ENCODE peak calls at places on chromosomes 5 and 9, in six cellular contexts. K, L, S, P, D and X are unnamed samples.

GRCh38 chr5:149453618-149454415 is 74.7 kb upstream of the IL17B start:
- DNase-seq in K (no peak), L (no peak), S (no peak), P (no peak), D (no peak), X (no peak)

GRCh38 chr9:128917151-128917849 is 3.5 kb upstream of the PHYHD1 start:
- DNase-seq in K (peak; percentile 61), L (no peak), S (no peak), P (no peak), D (peak; percentile 86), X (no peak)

GRCh38 chr5:95162231-95162992 is 122.5 kb downstream of the MCTP1 start:
- DNase-seq in K (no peak), L (no peak), S (no peak), P (no peak), D (peak; percentile 33), X (no peak)

GRCh38 chr5:157026789-157027424 is 32.0 kb downstream of the HAVCR1 start:
- DNase-seq in K (no peak), L (peak; percentile 52), S (peak; percentile 44), P (peak; percentile 43), D (no peak), X (peak; percentile 22)

GRCh38 chr5:125054106-125054505 is 307.7 kb upstream of the ZNF608 start:
- DNase-seq in K (no peak), L (no peak), S (no peak), P (no peak), D (no peak), X (no peak)

GRCh38 chr5:123425444-123425843 is 2.2 kb upstream of the CEP120 start:
- DNase-seq in K (no peak), L (no peak), S (no peak), P (no peak), D (no peak), X (no peak)

GRCh38 chr9:19252885-19253219 is 22.4 kb downstream of the DENND4C start:
- DNase-seq in K (no peak), L (no peak), S (no peak), P (no peak), D (no peak), X (no peak)

GRCh38 chr5:37751227-37751626 is 88.6 kb downstream of the GDNF start:
- DNase-seq in K (no peak), L (no peak), S (no peak), P (no peak), D (no peak), X (no peak)

GRCh38 chr5:76488969-76489368 is 85.9 kb downstream of the IQGAP2 start:
- DNase-seq in K (no peak), L (no peak), S (no peak), P (no peak), D (no peak), X (no peak)

GRCh38 chr9:94623253-94623652 is 16.1 kb downstream of the FBP1 start:
- DNase-seq in K (peak; percentile 85), L (peak; percentile 86), S (peak; percentile 50), P (peak; percentile 79), D (no peak), X (peak; percentile 74)

GRCh38 chr5:142472306-142472951 is 147.6 kb upstream of the SPRY4 start:
- DNase-seq in K (peak; percentile 66), L (no peak), S (peak; percentile 82), P (no peak), D (peak; percentile 83), X (peak; percentile 78)

GRCh38 chr5:111792659-111793058 is 35.7 kb upstream of the NREP start:
- DNase-seq in K (no peak), L (no peak), S (no peak), P (no peak), D (no peak), X (no peak)

GRCh38 chr5:124901081-124901480 is 154.6 kb upstream of the ZNF608 start:
- DNase-seq in K (no peak), L (no peak), S (no peak), P (no peak), D (no peak), X (no peak)

GRCh38 chr5:69083412-69083811 is 10.4 kb upstream of the SLC30A5 start:
- DNase-seq in K (peak; percentile 62), L (peak; percentile 47), S (no peak), P (peak; percentile 35), D (no peak), X (no peak)

GRCh38 chr9:127783111-127783621 is 2.7 kb upstream of the CDK9 start:
- DNase-seq in K (no peak), L (no peak), S (no peak), P (peak; percentile 51), D (peak; percentile 48), X (no peak)

GRCh38 chr5:69231851-69232250 is 2.8 kb upstream of the CDK7 start:
- DNase-seq in K (no peak), L (no peak), S (no peak), P (no peak), D (no peak), X (no peak)

GRCh38 chr5:61053937-61054336 is 108.3 kb downstream of the SMIM15 start:
- DNase-seq in K (peak; percentile 12), L (no peak), S (no peak), P (no peak), D (no peak), X (no peak)

GRCh38 chr5:54311178-54311811 is 922 bp upstream of the ARL15 start:
- DNase-seq in K (no peak), L (no peak), S (no peak), P (no peak), D (peak; percentile 62), X (no peak)

GRCh38 chr5:125847561-125847960 is 575.6 kb upstream of the GRAMD2B start:
- DNase-seq in K (no peak), L (no peak), S (no peak), P (no peak), D (no peak), X (no peak)

GRCh38 chr9:108784128-108784490 is 71.7 kb downstream of the ACTL7B start:
- DNase-seq in K (no peak), L (no peak), S (no peak), P (no peak), D (no peak), X (no peak)

GRCh38 chr9:109990541-109990940 is 210.5 kb downstream of the PALM2AKAP2 start:
- DNase-seq in K (no peak), L (no peak), S (no peak), P (no peak), D (no peak), X (no peak)

GRCh38 chr9:126417684-126418083 is 91.1 kb downstream of the MVB12B start:
- DNase-seq in K (no peak), L (no peak), S (no peak), P (no peak), D (no peak), X (no peak)

GRCh38 chr9:38233343-38233742 is 159.2 kb upstream of the ALDH1B1 start:
- DNase-seq in K (no peak), L (no peak), S (no peak), P (no peak), D (no peak), X (no peak)

GRCh38 chr9:16869961-16870605 is 387 bp downstream of the BNC2 start:
- DNase-seq in K (no peak), L (peak; percentile 56), S (peak; percentile 38), P (peak; percentile 45), D (peak; percentile 11), X (no peak)

GRCh38 chr9:87497604-87498045 is at the start of gene DAPK1:
- DNase-seq in K (peak; percentile 55), L (peak; percentile 86), S (peak; percentile 83), P (peak; percentile 79), D (peak; percentile 84), X (peak; percentile 69)

GRCh38 chr9:129737479-129738269 is 15.2 kb downstream of the PTGES start:
- DNase-seq in K (peak; percentile 45), L (peak; percentile 97), S (peak; percentile 81), P (peak; percentile 90), D (peak; percentile 59), X (peak; percentile 97)

GRCh38 chr9:124054671-124055212 is 43.2 kb downstream of the LHX2 start:
- DNase-seq in K (peak; percentile 26), L (no peak), S (no peak), P (peak; percentile 8), D (no peak), X (peak; percentile 47)

GRCh38 chr5:11507156-11507910 is 396.9 kb downstream of the CTNND2 start:
- DNase-seq in K (no peak), L (no peak), S (no peak), P (no peak), D (no peak), X (no peak)

GRCh38 chr9:87684627-87685204 is 41.2 kb upstream of the CTSL start:
- DNase-seq in K (peak; percentile 19), L (peak; percentile 84), S (peak; percentile 73), P (peak; percentile 69), D (peak; percentile 30), X (peak; percentile 64)

GRCh38 chr5:127894461-127894860 is 189.1 kb upstream of the SLC12A2 start:
- DNase-seq in K (no peak), L (no peak), S (no peak), P (no peak), D (no peak), X (no peak)

GRCh38 chr5:163585206-163585605 is 79.8 kb downstream of the MAT2B start:
- DNase-seq in K (no peak), L (no peak), S (no peak), P (no peak), D (no peak), X (no peak)

GRCh38 chr5:120817044-120817985 is 353.2 kb downstream of the PRR16 start:
- DNase-seq in K (no peak), L (peak; percentile 53), S (no peak), P (peak; percentile 26), D (peak; percentile 17), X (no peak)
- TF ChIP-seq JUN in K (no peak), L (no peak), S (no peak), P (no peak), D (no peak), X (no peak)

GRCh38 chr9:134495881-134496412 is 145.7 kb upstream of the COL5A1 start:
- DNase-seq in K (no peak), L (no peak), S (no peak), P (no peak), D (no peak), X (no peak)
- TF ChIP-seq JUN in K (no peak), L (no peak), S (no peak), P (no peak), D (no peak), X (no peak)

GRCh38 chr5:93320920-93321319 is 260.1 kb downstream of the NR2F1-AS1 start:
- DNase-seq in K (no peak), L (no peak), S (no peak), P (no peak), D (peak; percentile 49), X (no peak)
- TF ChIP-seq JUN in K (no peak), L (no peak), S (no peak), P (no peak), D (no peak), X (no peak)

DNA sequence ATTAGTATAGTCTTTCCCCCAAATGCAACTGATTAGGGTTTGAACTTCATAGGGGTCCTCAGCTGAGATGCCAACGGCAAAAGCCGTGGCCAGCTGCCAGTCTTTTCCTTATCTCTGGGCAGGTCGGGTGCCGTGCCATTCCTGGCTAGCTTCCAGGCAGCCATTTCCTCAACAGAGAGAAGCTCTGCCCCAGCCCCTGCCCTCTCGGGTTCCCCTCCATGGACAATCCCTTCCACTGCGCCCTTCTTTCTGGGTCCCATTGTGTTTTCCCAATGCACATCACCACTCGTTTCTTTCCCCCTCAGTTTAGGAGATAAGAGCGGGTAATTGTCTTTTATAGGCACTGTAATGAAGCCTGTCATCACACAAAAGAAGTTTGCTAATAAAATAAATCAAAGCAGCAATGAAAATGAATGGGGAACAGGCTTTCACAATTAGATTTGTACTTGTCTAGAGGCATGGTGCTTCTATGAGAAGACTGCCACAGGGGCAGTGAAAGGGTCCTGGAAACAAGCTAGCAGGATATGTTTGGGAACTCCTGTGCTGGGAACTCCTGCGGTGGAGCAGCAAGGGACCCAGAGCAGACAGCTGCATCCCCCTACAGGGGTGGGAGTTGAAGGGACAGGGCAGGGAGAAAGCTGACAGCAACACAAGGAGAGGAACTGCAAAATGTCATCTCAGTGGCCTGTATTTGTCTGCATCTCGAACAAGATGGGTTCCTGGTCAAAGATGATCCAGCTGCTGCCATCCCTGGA is 48.0 kb upstream of the SAP30L start:
- DNase-seq in K (no peak), L (no peak), S (no peak), P (no peak), D (peak; percentile 63), X (no peak)
- TF ChIP-seq JUN in K (no peak), L (no peak), S (no peak), P (no peak), D (no peak), X (no peak)